ENCODE peak calls at places on chromosomes 6 and 20, in seven cellular contexts. B is tibial artery, L is tibial nerve, P is AG09309, K is PC-3, S is IMR-90, A is BE2C. T is an unnamed sample.

GRCh38 chr6:154361476-154361875 is 4.9 kb upstream of the IPCEF1 start:
- DNase-seq in B (no peak), L (no peak), P (no peak), K (no peak), S (no peak), A (no peak), T (peak)

GRCh38 chr6:168683621-168684020 is 242.6 kb downstream of the SMOC2 start:
- DNase-seq in B (no peak), L (no peak), P (no peak), K (no peak), S (no peak), A (no peak), T (no peak)

GRCh38 chr6:102981631-102982030 is 1588.1 kb downstream of the GRIK2 start:
- DNase-seq in B (no peak), L (no peak), P (no peak), K (no peak), S (no peak), A (no peak), T (no peak)

GRCh38 chr6:36334832-36335459 is 1.7 kb downstream of the BNIP5 start:
- DNase-seq in B (peak), L (no peak), P (no peak), K (peak), S (no peak), A (no peak), T (peak)

GRCh38 chr20:33650111-33650752 is 11.9 kb upstream of the C20orf144 start:
- DNase-seq in B (no peak), L (no peak), P (no peak), K (no peak), S (no peak), A (no peak), T (no peak)

GRCh38 chr20:4959582-4959981 is 41.7 kb downstream of the SLC23A2 start:
- DNase-seq in B (no peak), L (no peak), P (no peak), K (no peak), S (peak), A (no peak), T (no peak)

GRCh38 chr6:3471286-3471685 is 14.4 kb upstream of the SLC22A23 start:
- DNase-seq in B (no peak), L (no peak), P (no peak), K (no peak), S (no peak), A (no peak), T (no peak)

GRCh38 chr6:72911463-72912153 is 289.7 kb downstream of the KCNQ5 start:
- DNase-seq in B (no peak), L (no peak), P (peak), K (peak), S (peak), A (no peak), T (no peak)

GRCh38 chr6:104887350-104887749 is 27.6 kb upstream of the HACE1 start:
- DNase-seq in B (no peak), L (no peak), P (no peak), K (peak), S (peak), A (no peak), T (peak)

GRCh38 chr20:22438926-22439325 is 145.4 kb downstream of the FOXA2 start:
- DNase-seq in B (no peak), L (no peak), P (no peak), K (peak), S (no peak), A (no peak), T (no peak)

GRCh38 chr6:21386744-21387143 is 206.8 kb upstream of the SOX4 start:
- DNase-seq in B (no peak), L (no peak), P (no peak), K (peak), S (no peak), A (no peak), T (peak)

GRCh38 chr20:4603724-4604123 is 118.0 kb upstream of the PRND start:
- DNase-seq in B (no peak), L (no peak), P (no peak), K (peak), S (peak), A (no peak), T (no peak)

GRCh38 chr6:8084586-8084985 is 17.8 kb downstream of the EEF1E1 start:
- DNase-seq in B (no peak), L (no peak), P (no peak), K (no peak), S (no peak), A (no peak), T (peak)

GRCh38 chr6:106858653-106859092 is 115.9 kb downstream of the CD24 start:
- DNase-seq in B (no peak), L (no peak), P (peak), K (peak), S (peak), A (no peak), T (peak)

GRCh38 chr6:111658445-111659154 is 52.9 kb upstream of the TRAF3IP2 start:
- DNase-seq in B (peak), L (no peak), P (peak), K (peak), S (peak), A (no peak), T (peak)

GRCh38 chr20:58143531-58143930 is 84.9 kb downstream of the ANKRD60 start:
- DNase-seq in B (no peak), L (no peak), P (no peak), K (no peak), S (no peak), A (no peak), T (no peak)

GRCh38 chr20:51553897-51554504 is 11.5 kb upstream of the NFATC2 start:
- DNase-seq in B (no peak), L (no peak), P (peak), K (no peak), S (peak), A (no peak), T (peak)

GRCh38 chr6:159463440-159463839 is 229.6 kb downstream of the SOD2 start:
- DNase-seq in B (no peak), L (no peak), P (no peak), K (no peak), S (peak), A (no peak), T (no peak)

GRCh38 chr6:13012977-13013680 is 296.6 kb downstream of the PHACTR1 start:
- DNase-seq in B (no peak), L (no peak), P (no peak), K (no peak), S (no peak), A (no peak), T (no peak)

GRCh38 chr20:18672826-18673225 is 85.0 kb downstream of the DTD1 start:
- DNase-seq in B (no peak), L (no peak), P (no peak), K (no peak), S (no peak), A (peak), T (no peak)

GRCh38 chr6:83708970-83709747 is at the start of gene SNAP91:
- DNase-seq in B (no peak), L (no peak), P (no peak), K (no peak), S (no peak), A (peak), T (peak)

GRCh38 chr6:155125916-155126315 is 130.8 kb downstream of the TIAM2 start:
- DNase-seq in B (no peak), L (no peak), P (no peak), K (no peak), S (peak), A (no peak), T (no peak)

GRCh38 chr6:82955841-82956240 is 109.8 kb downstream of the UBE3D start:
- DNase-seq in B (no peak), L (no peak), P (peak), K (peak), S (peak), A (no peak), T (peak)

GRCh38 chr6:168126566-168127383 is 47.8 kb upstream of the FRMD1 start:
- DNase-seq in B (no peak), L (no peak), P (no peak), K (no peak), S (no peak), A (no peak), T (no peak)

GRCh38 chr6:12957321-12958051 is 240.9 kb downstream of the PHACTR1 start:
- DNase-seq in B (peak), L (peak), P (peak), K (no peak), S (peak), A (no peak), T (peak)

GRCh38 chr6:39882567-39882953 is 51.7 kb downstream of the MOCS1 start:
- DNase-seq in B (no peak), L (peak), P (peak), K (no peak), S (peak), A (no peak), T (no peak)

GRCh38 chr20:7856756-7857155 is 83.5 kb downstream of the HAO1 start:
- DNase-seq in B (no peak), L (no peak), P (peak), K (peak), S (peak), A (no peak), T (peak)

GRCh38 chr20:36273414-36274247 is 32.5 kb upstream of the DLGAP4 start:
- DNase-seq in B (no peak), L (no peak), P (no peak), K (peak), S (peak), A (no peak), T (peak)

GRCh38 chr20:36274248-36274841 is 31.8 kb upstream of the DLGAP4 start:
- DNase-seq in B (no peak), L (no peak), P (no peak), K (no peak), S (no peak), A (peak), T (no peak)

GRCh38 chr20:36275011-36275410 is 31.1 kb upstream of the DLGAP4 start:
- DNase-seq in B (no peak), L (no peak), P (no peak), K (no peak), S (no peak), A (no peak), T (no peak)

GRCh38 chr20:36277546-36277945 is 28.6 kb upstream of the DLGAP4 start:
- DNase-seq in B (no peak), L (no peak), P (no peak), K (no peak), S (no peak), A (no peak), T (no peak)

DNA sequence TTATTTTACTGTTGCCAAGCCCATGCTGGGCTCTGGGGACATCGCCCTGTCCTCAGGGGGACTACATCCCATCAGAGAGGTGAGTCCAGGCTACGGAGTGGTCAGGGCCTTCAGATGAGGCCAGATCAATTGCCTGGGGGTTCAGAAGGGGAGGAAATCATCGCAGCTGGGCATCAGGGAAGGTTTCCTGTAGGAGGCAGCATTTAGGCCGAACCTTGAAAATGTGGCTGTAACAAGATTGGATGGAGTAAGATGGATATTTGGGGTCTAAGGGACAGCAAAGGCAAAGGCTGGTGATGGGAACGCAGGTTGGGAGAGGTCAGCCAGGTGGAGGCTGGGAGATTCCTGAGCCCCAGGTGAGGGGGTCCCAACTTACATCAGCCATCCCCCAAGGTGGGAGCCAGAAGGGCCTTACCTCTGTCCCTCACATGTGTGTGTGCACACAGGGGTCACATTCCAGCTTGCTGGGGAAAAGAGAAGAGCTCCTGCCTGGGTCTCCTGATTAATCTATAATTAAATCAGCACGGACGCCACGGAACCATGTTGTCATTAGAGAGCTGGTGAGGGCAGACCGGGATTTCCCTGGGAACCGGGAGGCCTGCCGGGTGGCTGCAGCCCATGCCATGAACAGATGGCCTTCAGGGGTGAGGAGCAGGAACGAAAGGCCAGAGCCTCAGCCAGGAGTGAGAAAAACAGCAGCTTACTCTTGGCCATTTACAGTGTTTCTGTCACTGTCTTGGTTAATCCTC is 30.5 kb upstream of the DLGAP4 start:
- DNase-seq in B (no peak), L (no peak), P (no peak), K (no peak), S (no peak), A (peak), T (no peak)
- TF ChIP-seq CTCF in B (no peak), L (no peak), P (no peak), K (no peak), S (no peak), A (peak), T (no peak)

GRCh38 chr20:35421322-35421721 is 9.5 kb upstream of the UQCC1 start:
- DNase-seq in B (no peak), L (no peak), P (no peak), K (no peak), S (no peak), A (no peak), T (no peak)
- H3K4me3 ChIP-seq in B (no peak), L (no peak), P (no peak), K (no peak), S (no peak), A (no peak), T (no peak)

GRCh38 chr20:60035486-60035885 is 77.3 kb downstream of the CDH26 start:
- DNase-seq in B (no peak), L (no peak), P (no peak), K (no peak), S (no peak), A (no peak), T (no peak)

GRCh38 chr20:60026010-60026409 is 67.8 kb downstream of the CDH26 start:
- DNase-seq in B (no peak), L (no peak), P (no peak), K (no peak), S (no peak), A (no peak), T (no peak)

GRCh38 chr20:60034231-60035110 is 76.2 kb downstream of the CDH26 start:
- DNase-seq in B (no peak), L (no peak), P (no peak), K (no peak), S (no peak), A (no peak), T (no peak)

GRCh38 chr20:60031107-60031506 is 72.9 kb downstream of the CDH26 start:
- DNase-seq in B (no peak), L (no peak), P (no peak), K (no peak), S (no peak), A (no peak), T (no peak)

DNA sequence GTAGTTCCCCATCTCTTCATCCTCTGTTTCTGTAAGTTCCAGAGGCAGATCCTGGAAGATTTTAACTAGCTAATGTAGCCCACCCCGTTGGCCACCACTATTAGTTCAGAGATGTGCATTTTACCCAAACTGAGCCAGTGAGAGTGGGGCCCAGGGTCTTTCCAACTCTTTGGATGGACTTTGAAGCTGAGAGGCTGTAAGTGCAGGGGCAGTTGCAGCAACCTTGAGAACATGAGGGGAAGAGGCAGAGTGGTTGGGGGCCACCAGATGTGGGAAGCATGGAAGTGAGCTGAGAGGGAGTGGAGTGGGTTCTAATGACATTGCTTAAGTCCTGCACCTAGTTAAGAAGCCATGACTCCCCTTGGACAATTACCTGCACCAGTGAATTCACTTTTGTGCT is 72.2 kb downstream of the CDH26 start:
- DNase-seq in B (no peak), L (no peak), P (no peak), K (no peak), S (no peak), A (no peak), T (no peak)
- TF ChIP-seq CTCF in B (no peak), L (no peak), P (no peak), K (no peak), S (no peak), A (no peak), T (no peak)

GRCh38 chr6:108835218-108835850 is 12.9 kb upstream of the ARMC2 start:
- DNase-seq in B (peak), L (peak), P (peak), K (peak), S (peak), A (peak), T (peak)

GRCh38 chr6:108836061-108836460 is 12.2 kb upstream of the ARMC2 start:
- DNase-seq in B (no peak), L (no peak), P (no peak), K (no peak), S (peak), A (no peak), T (no peak)

GRCh38 chr6:108838101-108838717 is 10.0 kb upstream of the ARMC2 start:
- DNase-seq in B (no peak), L (no peak), P (no peak), K (peak), S (peak), A (peak), T (peak)

GRCh38 chr6:108839068-108839467 is 9.2 kb upstream of the ARMC2 start:
- DNase-seq in B (no peak), L (no peak), P (no peak), K (no peak), S (no peak), A (no peak), T (no peak)

DNA sequence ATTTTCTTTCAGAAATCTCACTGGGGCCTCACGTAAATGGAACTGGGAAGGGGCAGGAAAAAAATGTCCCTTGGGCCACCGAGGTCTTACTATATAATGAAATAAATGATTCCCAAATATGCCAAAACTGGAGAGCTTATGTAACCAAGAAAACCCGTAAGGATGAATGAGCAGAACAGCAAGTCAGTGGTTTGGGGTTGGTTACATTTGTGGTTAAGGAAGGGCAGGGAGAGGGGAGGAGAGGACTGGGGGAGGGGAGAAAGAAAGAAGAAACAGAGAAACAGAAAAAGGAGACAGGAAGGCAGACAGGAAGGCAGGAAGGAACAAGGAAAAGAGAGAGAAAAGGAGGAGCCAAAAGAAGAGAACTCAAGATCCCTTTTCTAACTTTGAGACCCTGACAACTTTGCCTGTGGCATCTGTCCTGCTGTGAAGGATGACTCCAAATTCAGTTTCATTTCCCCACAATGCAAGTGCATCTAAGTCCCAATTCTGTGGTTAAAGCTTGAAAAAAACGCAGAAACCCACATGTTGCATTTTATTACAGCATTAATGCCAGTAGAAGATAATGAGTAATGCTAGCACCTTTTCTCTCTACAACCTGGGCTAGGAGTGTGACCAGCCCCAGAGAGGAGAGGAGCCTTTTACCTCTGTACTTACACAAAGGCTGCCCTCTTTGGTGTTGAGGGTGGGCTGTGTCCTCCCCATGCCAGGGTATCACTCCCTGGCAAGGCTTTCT is 10.8 kb upstream of the ARMC2 start:
- DNase-seq in B (no peak), L (no peak), P (no peak), K (peak), S (peak), A (no peak), T (no peak)
- H3K4me3 ChIP-seq in B (no peak), L (no peak), P (no peak), K (no peak), S (no peak), A (no peak), T (no peak)

DNA sequence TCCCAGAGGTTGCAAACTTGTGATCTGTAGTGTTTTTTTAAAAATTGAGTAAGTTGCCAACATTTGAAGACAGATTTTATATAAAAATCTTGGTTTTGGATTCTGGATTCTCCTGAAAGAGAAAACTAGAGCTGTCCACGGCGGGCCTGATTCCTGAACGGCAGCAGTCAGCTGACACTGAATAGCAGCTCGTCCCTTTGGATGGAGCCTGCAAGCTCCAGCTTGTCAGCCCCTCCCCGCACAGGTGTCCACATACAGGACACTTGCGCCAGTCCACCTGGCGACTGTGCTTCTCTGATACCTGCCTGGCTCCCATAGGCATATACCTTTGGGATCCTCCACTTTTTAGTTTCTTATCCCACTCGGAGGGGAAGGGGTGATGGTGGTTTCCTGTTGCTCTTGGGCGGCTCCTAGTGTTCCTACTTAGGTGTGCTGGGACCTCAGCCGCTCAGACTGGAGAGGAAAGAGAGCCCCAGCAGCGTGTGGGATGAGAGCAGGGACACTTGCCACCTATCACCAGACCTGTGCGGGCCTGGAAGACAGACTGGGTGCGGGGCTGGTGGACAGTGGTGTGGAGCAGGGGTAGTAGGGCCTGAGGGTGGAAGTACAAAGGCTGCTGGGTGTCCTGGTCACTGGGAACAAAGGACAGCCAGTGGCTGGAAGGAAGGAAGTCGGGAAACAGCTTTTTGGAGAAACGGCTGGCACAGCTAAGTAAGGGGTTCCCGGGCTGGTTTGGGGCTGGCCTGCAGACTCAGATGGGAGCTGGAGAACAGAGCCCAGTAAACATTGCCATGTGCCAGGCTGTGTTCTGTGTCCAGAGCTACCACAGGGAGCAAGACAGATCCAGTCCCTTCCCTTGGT is 18.3 kb downstream of the GHRH start:
- DNase-seq in B (no peak), L (no peak), P (no peak), K (no peak), S (no peak), A (peak), T (peak)
- TF ChIP-seq CTCF in B (no peak), L (no peak), P (no peak), K (peak), S (no peak), A (peak), T (peak)

GRCh38 chr6:2086328-2087008 is 158.9 kb downstream of the GMDS start:
- DNase-seq in B (peak), L (no peak), P (peak), K (no peak), S (no peak), A (no peak), T (no peak)
- H3K4me3 ChIP-seq in B (peak), L (no peak), P (no peak), K (no peak), S (no peak), A (no peak), T (no peak)